ENCODE peak calls at places on chromosomes 7 and 10, in eight cellular contexts. Z is psoas muscle, C is fibroblast of mammary gland, X is adrenal gland, R is epithelial cell of proximal tubule, P is uterus, G is PC-3, O is tibial nerve. M is an unnamed sample.

GRCh38 chr10:62264126-62264525 is 4.5 kb downstream of the RTKN2 start:
- DNase-seq in Z (no peak), C (no peak), X (no peak), R (no peak), P (no peak), G (no peak), O (no peak), M (no peak)

GRCh38 chr10:104589871-104590270 is 51.2 kb upstream of the SORCS3 start:
- DNase-seq in Z (no peak), C (peak; percentile 69), X (no peak), R (peak; percentile 38), P (no peak), G (peak; percentile 65), O (no peak), M (no peak)

GRCh38 chr7:95636140-95636539 is 39.8 kb upstream of the PDK4 start:
- DNase-seq in Z (no peak), C (peak; percentile 78), X (no peak), R (no peak), P (no peak), G (peak; percentile 44), O (no peak), M (no peak)

GRCh38 chr10:103784723-103785418 is 70.5 kb downstream of the SH3PXD2A start:
- DNase-seq in Z (no peak), C (no peak), X (no peak), R (no peak), P (no peak), G (no peak), O (no peak), M (no peak)

GRCh38 chr10:129760003-129760315 is 204.1 kb downstream of the EBF3 start:
- DNase-seq in Z (no peak), C (no peak), X (peak; percentile 8), R (no peak), P (peak; percentile 3), G (no peak), O (no peak), M (peak; percentile 60)

GRCh38 chr10:79460687-79461086 is 15.3 kb upstream of the ZCCHC24 start:
- DNase-seq in Z (no peak), C (no peak), X (no peak), R (no peak), P (no peak), G (no peak), O (no peak), M (no peak)

GRCh38 chr7:26466007-26466406 is 174.3 kb downstream of the SNX10 start:
- DNase-seq in Z (no peak), C (no peak), X (no peak), R (no peak), P (no peak), G (no peak), O (no peak), M (no peak)

GRCh38 chr7:75033064-75033463 is 40.5 kb downstream of the RCC1L start:
- DNase-seq in Z (no peak), C (no peak), X (no peak), R (no peak), P (no peak), G (no peak), O (no peak), M (no peak)

GRCh38 chr10:77004917-77005564 is 632.6 kb downstream of the KCNMA1 start:
- DNase-seq in Z (no peak), C (peak; percentile 66), X (no peak), R (no peak), P (peak; percentile 30), G (peak; percentile 99), O (peak; percentile 89), M (no peak)

GRCh38 chr7:100568176-100568935 is 5.3 kb downstream of the SAP25 start:
- DNase-seq in Z (peak; percentile 19), C (no peak), X (peak; percentile 92), R (no peak), P (peak; percentile 26), G (no peak), O (no peak), M (no peak)

GRCh38 chr7:25976630-25977029 is 175.4 kb upstream of the NFE2L3 start:
- DNase-seq in Z (no peak), C (no peak), X (no peak), R (no peak), P (no peak), G (no peak), O (no peak), M (no peak)

GRCh38 chr10:56469482-56469881 is 108.4 kb upstream of the ZWINT start:
- DNase-seq in Z (no peak), C (no peak), X (no peak), R (no peak), P (no peak), G (no peak), O (no peak), M (no peak)

GRCh38 chr7:129906700-129907099 is 46.1 kb downstream of the UBE2H start:
- DNase-seq in Z (no peak), C (peak; percentile 46), X (no peak), R (peak; percentile 73), P (no peak), G (peak; percentile 87), O (no peak), M (no peak)

GRCh38 chr10:124539935-124540641 is 78.5 kb downstream of the LHPP start:
- DNase-seq in Z (peak; percentile 88), C (peak; percentile 33), X (peak; percentile 58), R (no peak), P (peak; percentile 75), G (peak; percentile 24), O (peak; percentile 66), M (peak; percentile 94)

GRCh38 chr10:11080564-11080984 is 62.9 kb downstream of the CELF2 start:
- DNase-seq in Z (no peak), C (no peak), X (no peak), R (no peak), P (no peak), G (no peak), O (no peak), M (no peak)

GRCh38 chr7:101935521-101936141 is 118.2 kb downstream of the CUX1 start:
- DNase-seq in Z (peak; percentile 94), C (no peak), X (peak; percentile 33), R (no peak), P (no peak), G (no peak), O (peak; percentile 52), M (no peak)

GRCh38 chr10:58412502-58412961 is 27.3 kb downstream of the TFAM start:
- DNase-seq in Z (no peak), C (peak; percentile 91), X (no peak), R (peak; percentile 30), P (no peak), G (peak; percentile 58), O (no peak), M (no peak)

GRCh38 chr10:24552346-24553016 is 171.2 kb downstream of the ARHGAP21 start:
- DNase-seq in Z (peak; percentile 68), C (no peak), X (peak; percentile 39), R (no peak), P (no peak), G (peak; percentile 74), O (no peak), M (peak; percentile 87)

GRCh38 chr10:111081595-111081994 is 4.8 kb downstream of the ADRA2A start:
- DNase-seq in Z (no peak), C (no peak), X (no peak), R (no peak), P (no peak), G (no peak), O (no peak), M (no peak)

GRCh38 chr7:151539055-151539714 is 19.5 kb upstream of the RHEB start:
- DNase-seq in Z (no peak), C (no peak), X (peak; percentile 66), R (no peak), P (peak; percentile 25), G (no peak), O (no peak), M (no peak)

GRCh38 chr10:28676297-28676967 is 889 bp upstream of the BAMBI start:
- DNase-seq in Z (no peak), C (no peak), X (peak; percentile 60), R (no peak), P (peak; percentile 48), G (no peak), O (no peak), M (peak; percentile 87)

GRCh38 chr7:45869426-45869825 is 3.5 kb downstream of the CCDC201 start:
- DNase-seq in Z (no peak), C (peak; percentile 25), X (no peak), R (no peak), P (no peak), G (peak; percentile 85), O (no peak), M (no peak)

GRCh38 chr10:65194555-65194954 is 1673.4 kb downstream of the REEP3 start:
- DNase-seq in Z (no peak), C (no peak), X (no peak), R (no peak), P (no peak), G (no peak), O (no peak), M (no peak)

GRCh38 chr10:100516847-100517246 is 2.8 kb downstream of the SEC31B start:
- DNase-seq in Z (peak; percentile 74), C (no peak), X (no peak), R (no peak), P (no peak), G (no peak), O (no peak), M (peak; percentile 39)
- TF ChIP-seq CTCF in Z (peak; percentile 50), C (peak; percentile 13), X (no peak), R (peak; percentile 35), P (no peak), G (peak; percentile 30), O (no peak), M (no peak)

GRCh38 chr7:51162724-51163329 is 153.8 kb downstream of the COBL start:
- DNase-seq in Z (no peak), C (peak; percentile 83), X (peak; percentile 88), R (peak; percentile 56), P (peak; percentile 41), G (peak; percentile 90), O (peak; percentile 93), M (no peak)
- H3K4me3 ChIP-seq in Z (no peak overlapping the region), C (no peak overlapping the region), X (no peak overlapping the region), R (no peak overlapping the region), P (no peak overlapping the region), G (no peak overlapping the region), O (no peak overlapping the region), M (no peak overlapping the region)

GRCh38 chr7:2245883-2246679 is 4.1 kb downstream of the NUDT1 start:
- DNase-seq in Z (no peak), C (no peak), X (no peak), R (no peak), P (no peak), G (no peak), O (peak; percentile 36), M (no peak)

GRCh38 chr7:2247141-2247985 is 5.3 kb downstream of the NUDT1 start:
- DNase-seq in Z (no peak), C (peak; percentile 34), X (no peak), R (no peak), P (no peak), G (peak; percentile 38), O (no peak), M (no peak)

GRCh38 chr7:2251841-2252771 is 10.1 kb downstream of the NUDT1 start:
- DNase-seq in Z (no peak), C (no peak), X (no peak), R (no peak), P (no peak), G (no peak), O (no peak), M (no peak)

GRCh38 chr7:2249744-2250323 is 7.8 kb downstream of the NUDT1 start:
- DNase-seq in Z (no peak), C (no peak), X (no peak), R (no peak), P (no peak), G (no peak), O (no peak), M (no peak)

GRCh38 chr7:2248984-2249694 is 7.1 kb downstream of the NUDT1 start:
- DNase-seq in Z (peak; percentile 80), C (peak; percentile 96), X (peak; percentile 34), R (no peak), P (peak; percentile 33), G (peak; percentile 80), O (peak; percentile 59), M (peak; percentile 61)
- TF ChIP-seq CTCF in Z (no peak), C (no peak), X (peak; percentile 9), R (no peak), P (peak; percentile 12), G (peak; percentile 40), O (no peak), M (no peak)

GRCh38 chr7:1531263-1531978 is 919 bp downstream of the MAFK start:
- DNase-seq in Z (peak; percentile 72), C (peak; percentile 36), X (peak; percentile 66), R (no peak), P (peak; percentile 53), G (peak; percentile 38), O (peak; percentile 41), M (peak; percentile 90)
- H3K4me3 ChIP-seq in Z (peak overlapping the region; percentile 78), C (peak overlapping the region; percentile 59), X (peak overlapping the region; percentile 93), R (peak overlapping the region; percentile 70), P (peak overlapping the region; percentile 41), G (peak overlapping the region; percentile 88), O (peak overlapping the region; percentile 66), M (peak overlapping the region; percentile 54)